ENCODE peak calls at places on chromosomes 13 and 19, in five cellular contexts. One of them, this sample, is unnamed. For H3K4me1, the result is how much of the 10 kb centered on the place peaks cover.

GRCh38 chr13:91185294-91185863 is 162.1 kb upstream of the MIR17HG start:
- DNase-seq in IMR-90: peak
- DNase-seq in mesendoderm: peak
- DNase-seq in left ventricle myocardium inferior: no peak
- DNase-seq in A549: no peak
- DNase-seq in this sample: peak

GRCh38 chr19:10672529-10673150 is 18.5 kb downstream of the ILF3 start:
- DNase-seq in A549: no peak
- DNase-seq in left ventricle myocardium inferior: no peak
- DNase-seq in mesendoderm: no peak
- DNase-seq in IMR-90: no peak
- DNase-seq in this sample: peak

GRCh38 chr19:7850429-7850819 is 20.4 kb downstream of the EVI5L start:
- DNase-seq in IMR-90: peak
- DNase-seq in left ventricle myocardium inferior: no peak
- DNase-seq in mesendoderm: no peak
- DNase-seq in A549: no peak
- DNase-seq in this sample: no peak

GRCh38 chr19:7739211-7739752 is 7.4 kb upstream of the CLEC4G start:
- DNase-seq in IMR-90: no peak
- DNase-seq in left ventricle myocardium inferior: no peak
- DNase-seq in A549: no peak
- DNase-seq in mesendoderm: no peak
- DNase-seq in this sample: no peak

GRCh38 chr13:23563085-23563484 is 7.1 kb upstream of the TNFRSF19 start:
- DNase-seq in A549: no peak
- DNase-seq in left ventricle myocardium inferior: no peak
- DNase-seq in mesendoderm: no peak
- DNase-seq in IMR-90: no peak
- DNase-seq in this sample: no peak

GRCh38 chr19:48419158-48419920 is 25.9 kb downstream of the GRIN2D start:
- DNase-seq in A549: no peak
- DNase-seq in left ventricle myocardium inferior: peak
- DNase-seq in IMR-90: peak
- DNase-seq in mesendoderm: peak
- DNase-seq in this sample: peak

GRCh38 chr13:72986197-72986596 is 72.6 kb upstream of the KLF5 start:
- DNase-seq in A549: no peak
- DNase-seq in mesendoderm: peak
- DNase-seq in IMR-90: no peak
- DNase-seq in left ventricle myocardium inferior: no peak
- DNase-seq in this sample: no peak

GRCh38 chr19:44579663-44580365 is 33.5 kb upstream of the IGSF23 start:
- DNase-seq in A549: no peak
- DNase-seq in IMR-90: no peak
- DNase-seq in mesendoderm: no peak
- DNase-seq in left ventricle myocardium inferior: no peak
- DNase-seq in this sample: no peak

GRCh38 chr13:41565221-41565620 is 107.9 kb downstream of the RGCC start:
- DNase-seq in mesendoderm: no peak
- DNase-seq in A549: no peak
- DNase-seq in IMR-90: peak
- DNase-seq in left ventricle myocardium inferior: no peak
- DNase-seq in this sample: peak

GRCh38 chr19:21022996-21023395 is 2.5 kb downstream of the ZNF430 start:
- DNase-seq in left ventricle myocardium inferior: no peak
- DNase-seq in mesendoderm: peak
- DNase-seq in A549: no peak
- DNase-seq in IMR-90: peak
- DNase-seq in this sample: peak

GRCh38 chr19:2269244-2270156 is 12.5 kb downstream of the PEAK3 start:
- DNase-seq in left ventricle myocardium inferior: peak
- DNase-seq in IMR-90: peak
- DNase-seq in A549: peak
- DNase-seq in mesendoderm: peak
- DNase-seq in this sample: peak
- H3K4me1 ChIP-seq in left ventricle myocardium inferior: half or more
- H3K4me1 ChIP-seq in IMR-90: under half
- H3K4me1 ChIP-seq in A549: under half
- H3K4me1 ChIP-seq in mesendoderm: under half
- H3K4me1 ChIP-seq in this sample: under half

DNA sequence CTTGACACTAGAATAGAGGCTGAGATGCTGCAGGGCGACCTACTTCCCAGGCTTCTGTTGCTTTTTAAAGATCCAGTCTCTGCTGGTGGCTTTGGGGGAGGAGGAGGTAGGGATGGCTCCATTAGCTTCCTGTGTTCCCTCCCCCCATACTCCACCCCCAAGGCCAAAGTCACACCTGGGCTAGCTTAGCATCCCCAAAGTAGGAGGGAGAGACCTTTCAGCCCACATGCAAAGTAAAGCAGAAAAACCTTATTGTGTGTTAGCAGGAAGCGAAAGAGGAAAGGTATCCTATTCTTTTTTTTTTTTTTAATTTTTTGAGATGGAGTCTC is 3.2 kb upstream of the TNPO2 start:
- DNase-seq in left ventricle myocardium inferior: no peak
- DNase-seq in A549: no peak
- DNase-seq in IMR-90: no peak
- DNase-seq in mesendoderm: peak
- DNase-seq in this sample: no peak
- H3K4me1 ChIP-seq in left ventricle myocardium inferior: under half
- H3K4me1 ChIP-seq in A549: under half
- H3K4me1 ChIP-seq in IMR-90: under half
- H3K4me1 ChIP-seq in mesendoderm: under half
- H3K4me1 ChIP-seq in this sample: under half

DNA sequence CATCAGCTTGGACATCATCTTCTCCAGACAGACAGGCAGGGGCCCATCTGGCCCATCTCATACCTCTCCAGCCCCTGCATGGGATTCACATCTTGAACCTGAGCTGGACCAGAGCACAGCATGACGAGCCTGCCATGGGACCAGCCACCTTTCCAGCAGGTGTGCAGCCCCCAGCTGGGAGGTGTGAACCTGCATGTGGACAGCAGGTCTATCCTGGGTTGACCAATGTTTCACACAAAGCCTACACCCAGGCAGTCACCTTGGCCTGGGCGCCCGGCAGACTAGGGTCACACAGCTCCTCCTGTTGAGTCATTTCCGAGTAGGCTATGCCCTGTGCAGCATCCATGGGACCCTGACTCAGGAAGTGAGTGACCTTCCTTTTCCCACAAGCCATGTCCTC is 41.4 kb downstream of the MAU2 start:
- DNase-seq in IMR-90: no peak
- DNase-seq in left ventricle myocardium inferior: no peak
- DNase-seq in mesendoderm: no peak
- DNase-seq in A549: no peak
- DNase-seq in this sample: no peak
- H3K4me1 ChIP-seq in IMR-90: under half
- H3K4me1 ChIP-seq in left ventricle myocardium inferior: under half
- H3K4me1 ChIP-seq in mesendoderm: under half
- H3K4me1 ChIP-seq in A549: under half
- H3K4me1 ChIP-seq in this sample: under half

GRCh38 chr19:35051796-35052195 is 10.3 kb downstream of the HPN start:
- DNase-seq in left ventricle myocardium inferior: no peak
- DNase-seq in mesendoderm: no peak
- DNase-seq in IMR-90: no peak
- DNase-seq in A549: no peak
- DNase-seq in this sample: no peak
- H3K4me1 ChIP-seq in left ventricle myocardium inferior: under half
- H3K4me1 ChIP-seq in mesendoderm: under half
- H3K4me1 ChIP-seq in IMR-90: under half
- H3K4me1 ChIP-seq in A549: under half
- H3K4me1 ChIP-seq in this sample: under half

GRCh38 chr19:31450696-31451095 is 101.5 kb upstream of the TSHZ3 start:
- DNase-seq in IMR-90: no peak
- DNase-seq in A549: no peak
- DNase-seq in mesendoderm: peak
- DNase-seq in left ventricle myocardium inferior: no peak
- DNase-seq in this sample: no peak

GRCh38 chr19:31444931-31445330 is 95.7 kb upstream of the TSHZ3 start:
- DNase-seq in mesendoderm: no peak
- DNase-seq in left ventricle myocardium inferior: no peak
- DNase-seq in A549: no peak
- DNase-seq in IMR-90: no peak
- DNase-seq in this sample: no peak

GRCh38 chr19:31449379-31449778 is 100.1 kb upstream of the TSHZ3 start:
- DNase-seq in mesendoderm: no peak
- DNase-seq in A549: no peak
- DNase-seq in left ventricle myocardium inferior: no peak
- DNase-seq in IMR-90: no peak
- DNase-seq in this sample: no peak

GRCh38 chr19:31448221-31448657 is 99.0 kb upstream of the TSHZ3 start:
- DNase-seq in IMR-90: peak
- DNase-seq in A549: no peak
- DNase-seq in left ventricle myocardium inferior: peak
- DNase-seq in mesendoderm: peak
- DNase-seq in this sample: peak

DNA sequence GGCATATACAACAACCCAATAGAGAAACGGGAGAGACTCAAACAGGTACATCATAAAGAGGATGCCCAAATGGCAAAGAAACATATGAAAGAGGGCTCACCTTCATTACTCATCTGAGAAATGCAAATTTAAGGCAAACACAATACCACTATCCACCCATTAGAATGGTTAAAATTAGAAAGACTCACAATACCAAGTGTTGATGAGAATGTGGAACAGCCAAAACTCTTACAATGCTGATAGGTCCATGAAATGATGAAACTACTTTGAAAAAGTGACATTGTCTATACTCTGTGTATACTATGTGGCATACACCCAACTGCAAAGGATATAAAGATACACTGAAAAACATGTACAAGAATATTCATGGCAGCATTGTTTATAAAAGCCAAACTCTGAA is 96.2 kb upstream of the TSHZ3 start:
- DNase-seq in IMR-90: no peak
- DNase-seq in A549: no peak
- DNase-seq in left ventricle myocardium inferior: no peak
- DNase-seq in mesendoderm: no peak
- DNase-seq in this sample: no peak
- H3K4me1 ChIP-seq in IMR-90: under half
- H3K4me1 ChIP-seq in A549: under half
- H3K4me1 ChIP-seq in left ventricle myocardium inferior: under half
- H3K4me1 ChIP-seq in mesendoderm: under half
- H3K4me1 ChIP-seq in this sample: under half

GRCh38 chr19:16841391-16841926 is 12.3 kb downstream of the SIN3B start:
- DNase-seq in A549: no peak
- DNase-seq in IMR-90: no peak
- DNase-seq in mesendoderm: no peak
- DNase-seq in left ventricle myocardium inferior: no peak
- DNase-seq in this sample: no peak

GRCh38 chr19:16834747-16835146 is 5.5 kb downstream of the SIN3B start:
- DNase-seq in mesendoderm: no peak
- DNase-seq in IMR-90: peak
- DNase-seq in left ventricle myocardium inferior: no peak
- DNase-seq in A549: no peak
- DNase-seq in this sample: no peak

GRCh38 chr19:16831531-16831930 is 2.3 kb downstream of the SIN3B start:
- DNase-seq in mesendoderm: no peak
- DNase-seq in left ventricle myocardium inferior: no peak
- DNase-seq in IMR-90: no peak
- DNase-seq in A549: no peak
- DNase-seq in this sample: no peak

GRCh38 chr19:16836906-16837362 is 7.7 kb downstream of the SIN3B start:
- DNase-seq in IMR-90: no peak
- DNase-seq in mesendoderm: no peak
- DNase-seq in left ventricle myocardium inferior: no peak
- DNase-seq in A549: no peak
- DNase-seq in this sample: no peak

DNA sequence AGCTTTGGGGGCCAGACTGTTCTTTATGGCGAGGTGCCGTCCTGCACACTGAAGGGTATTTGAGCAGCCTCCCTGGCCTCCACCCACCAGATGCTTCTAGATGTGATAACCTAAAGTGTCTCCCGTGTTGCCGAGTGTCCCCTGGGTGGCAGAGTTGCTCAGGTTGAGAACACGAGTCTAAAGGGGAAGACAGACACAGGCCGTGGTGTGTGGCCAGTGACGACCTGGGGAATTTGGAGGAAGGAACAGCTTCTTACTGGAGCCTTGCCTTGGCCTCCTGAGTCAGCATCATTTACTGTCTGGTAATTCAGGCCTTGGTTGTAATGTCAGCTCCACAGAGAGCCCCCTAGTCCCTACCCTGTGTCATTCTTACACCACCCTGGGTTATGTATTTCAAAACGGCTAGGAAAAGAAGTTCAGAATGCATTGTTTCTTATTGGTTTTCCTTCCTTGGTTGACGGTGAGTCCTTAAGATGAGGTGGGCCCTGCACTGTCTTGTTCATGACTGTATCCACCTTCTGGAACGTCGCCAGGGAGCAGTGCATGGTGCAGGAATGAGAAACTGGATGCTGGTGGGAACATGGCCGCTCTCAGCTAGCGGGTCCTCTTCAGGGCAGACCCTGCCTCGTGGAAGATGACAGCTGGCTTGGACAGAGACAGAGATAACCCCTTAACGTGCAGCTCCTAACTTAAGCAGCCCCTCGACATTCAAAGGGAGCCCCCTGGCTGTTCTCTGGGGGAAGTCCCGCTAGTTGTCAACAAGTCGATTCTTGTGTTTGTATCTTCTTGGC is 7.1 kb downstream of the SIN3B start:
- DNase-seq in mesendoderm: no peak
- DNase-seq in IMR-90: peak
- DNase-seq in A549: no peak
- DNase-seq in left ventricle myocardium inferior: no peak
- DNase-seq in this sample: peak
- H3K4me1 ChIP-seq in mesendoderm: under half
- H3K4me1 ChIP-seq in IMR-90: under half
- H3K4me1 ChIP-seq in A549: under half
- H3K4me1 ChIP-seq in left ventricle myocardium inferior: under half
- H3K4me1 ChIP-seq in this sample: under half

GRCh38 chr13:21670006-21670882 is 629 bp upstream of the FGF9 start:
- DNase-seq in A549: peak
- DNase-seq in mesendoderm: peak
- DNase-seq in left ventricle myocardium inferior: peak
- DNase-seq in IMR-90: peak
- DNase-seq in this sample: peak
- H3K4me1 ChIP-seq in A549: under half
- H3K4me1 ChIP-seq in mesendoderm: under half
- H3K4me1 ChIP-seq in left ventricle myocardium inferior: half or more
- H3K4me1 ChIP-seq in IMR-90: under half
- H3K4me1 ChIP-seq in this sample: under half